ENCODE peak calls at places on chromosomes 16 and 17, in eight cellular contexts. X is tibial nerve; E is MM.1S; D is stimulated activated CD8-positive, alpha-beta memory T cell treated with anti-CD3 and anti-CD28 coated beads, Interleukin-4, amount 100 ng/mL, for 4 hours; I is substantia nigra; K is adrenal gland; Q is HTR-8/SVneo; Z is cardiac muscle cell. W is an unnamed sample.
A peak's percentile ranks its signal among the peaks of the same experiment; 100 is the strongest.

GRCh38 chr16:24180451-24180850 is 75.7 kb upstream of the CACNG3 start:
- DNase-seq in I (no peak), Q (no peak), X (no peak), E (no peak), K (no peak), Z (no peak), D (no peak), W (no peak)

GRCh38 chr16:21156767-21157467 is 1.6 kb upstream of the LDAF1 start:
- DNase-seq in D (no peak), Z (peak; percentile 86), Q (peak; percentile 73), X (no peak), I (no peak), K (peak; percentile 37), E (peak; percentile 21), W (peak; percentile 89)

GRCh38 chr17:49254066-49254465 is 23.5 kb upstream of the PHOSPHO1 start:
- DNase-seq in K (no peak), E (no peak), D (no peak), Z (no peak), Q (no peak), X (no peak), I (no peak), W (no peak)

GRCh38 chr17:3916013-3916696 is at the start of gene P2RX1:
- DNase-seq in Q (no peak), X (no peak), Z (peak; percentile 84), K (peak; percentile 38), I (no peak), E (peak; percentile 74), D (no peak), W (no peak)

GRCh38 chr17:32741381-32741780 is 135.5 kb downstream of the MYO1D start:
- DNase-seq in X (no peak), D (no peak), Q (no peak), E (no peak), Z (peak; percentile 6), I (no peak), K (no peak), W (no peak)

GRCh38 chr17:17377071-17377487 is 73.9 kb downstream of the NT5M start:
- DNase-seq in Q (no peak), K (no peak), X (no peak), E (no peak), I (no peak), Z (no peak), D (no peak), W (no peak)

GRCh38 chr17:82424001-82424862 is 5.8 kb upstream of the OGFOD3 start:
- DNase-seq in D (no peak), Q (peak; percentile 45), I (no peak), K (peak; percentile 57), X (peak; percentile 50), Z (peak; percentile 60), E (peak; percentile 56), W (no peak)

GRCh38 chr16:67767953-67768352 is 38.4 kb downstream of the RANBP10 start:
- DNase-seq in I (no peak), Q (no peak), E (no peak), Z (peak; percentile 66), X (no peak), D (no peak), K (peak; percentile 65), W (no peak)

GRCh38 chr17:78925662-78926555 is 722 bp upstream of the TIMP2 start:
- DNase-seq in D (no peak), I (no peak), Q (peak; percentile 75), Z (peak; percentile 94), K (peak; percentile 74), E (no peak), X (peak; percentile 87), W (peak; percentile 73)

GRCh38 chr17:55444471-55445441 is 23.1 kb upstream of the MMD start:
- DNase-seq in Z (no peak), E (no peak), K (peak; percentile 28), D (no peak), I (no peak), Q (peak; percentile 30), X (no peak), W (no peak)

GRCh38 chr16:89089142-89089541 is 4.5 kb upstream of the ACSF3 start:
- DNase-seq in X (no peak), I (no peak), E (no peak), D (no peak), Z (no peak), K (no peak), Q (no peak), W (no peak)

GRCh38 chr17:80892900-80893603 is 98.6 kb upstream of the CHMP6 start:
- DNase-seq in Z (peak; percentile 51), K (peak; percentile 82), I (no peak), X (no peak), Q (peak; percentile 92), E (no peak), D (peak; percentile 29), W (peak; percentile 48)

GRCh38 chr16:89199241-89200123 is 855 bp downstream of the SLC22A31 start:
- DNase-seq in I (no peak), X (no peak), K (no peak), E (no peak), Q (no peak), Z (no peak), D (no peak), W (no peak)

GRCh38 chr17:2926019-2926650 is 129.9 kb downstream of the RAP1GAP2 start:
- DNase-seq in K (no peak), D (no peak), E (no peak), X (no peak), Q (peak; percentile 62), Z (no peak), I (no peak), W (no peak)

GRCh38 chr17:6105608-6106007 is 35.4 kb downstream of the WSCD1 start:
- DNase-seq in E (no peak), Q (no peak), I (no peak), K (no peak), D (no peak), X (no peak), Z (no peak), W (no peak)

GRCh38 chr16:19291459-19291858 is 5.9 kb downstream of the CLEC19A start:
- DNase-seq in D (no peak), I (no peak), K (peak; percentile 34), E (no peak), Z (peak; percentile 44), X (no peak), Q (no peak), W (peak; percentile 58)

GRCh38 chr17:19000531-19001011 is 4.0 kb downstream of the FAM83G start:
- DNase-seq in Q (no peak), E (no peak), X (no peak), D (no peak), K (peak; percentile 77), Z (peak; percentile 66), I (no peak), W (no peak)

GRCh38 chr16:77833906-77834599 is 45.7 kb downstream of the VAT1L start:
- DNase-seq in Q (peak; percentile 82), X (no peak), D (no peak), I (no peak), Z (peak; percentile 91), E (no peak), K (no peak), W (peak; percentile 29)

W was measured in COLO829.